ENCODE peak calls at places on chromosomes 6 and 20, in six cellular contexts. One of them, this sample, is unnamed.

GRCh38 chr6:167682125-167682524 is 144.6 kb upstream of the AFDN start:
- DNase-seq in mammary epithelial cell: no peak
- DNase-seq in neural progenitor cell: no peak
- DNase-seq in OCI-LY7: no peak
- DNase-seq in PC-3: no peak
- DNase-seq in mesenchymal stem cell: no peak
- DNase-seq in this sample: no peak

GRCh38 chr6:9095671-9096260 is 660.4 kb upstream of the SLC35B3 start:
- DNase-seq in mammary epithelial cell: no peak
- DNase-seq in neural progenitor cell: peak
- DNase-seq in OCI-LY7: no peak
- DNase-seq in PC-3: no peak
- DNase-seq in mesenchymal stem cell: no peak
- DNase-seq in this sample: no peak

GRCh38 chr6:116210750-116211425 is 43.0 kb downstream of the TSPYL4 start:
- DNase-seq in mammary epithelial cell: peak
- DNase-seq in neural progenitor cell: no peak
- DNase-seq in OCI-LY7: no peak
- DNase-seq in PC-3: peak
- DNase-seq in mesenchymal stem cell: no peak
- DNase-seq in this sample: no peak

GRCh38 chr6:107658920-107659879 is 164.9 kb downstream of the SCML4 start:
- DNase-seq in mammary epithelial cell: no peak
- DNase-seq in neural progenitor cell: no peak
- DNase-seq in OCI-LY7: peak
- DNase-seq in PC-3: peak
- DNase-seq in mesenchymal stem cell: peak
- DNase-seq in this sample: no peak

GRCh38 chr6:161411265-161411944 is 137.5 kb upstream of the AGPAT4 start:
- DNase-seq in mammary epithelial cell: peak
- DNase-seq in neural progenitor cell: no peak
- DNase-seq in OCI-LY7: no peak
- DNase-seq in PC-3: peak
- DNase-seq in mesenchymal stem cell: no peak
- DNase-seq in this sample: no peak

GRCh38 chr6:160767019-160767646 is 65.1 kb downstream of the PLG start:
- DNase-seq in mammary epithelial cell: peak
- DNase-seq in neural progenitor cell: peak
- DNase-seq in OCI-LY7: peak
- DNase-seq in PC-3: peak
- DNase-seq in mesenchymal stem cell: peak
- DNase-seq in this sample: peak

GRCh38 chr20:20824924-20825584 is 112.6 kb upstream of the RALGAPA2 start:
- DNase-seq in mammary epithelial cell: no peak
- DNase-seq in neural progenitor cell: peak
- DNase-seq in OCI-LY7: peak
- DNase-seq in PC-3: peak
- DNase-seq in mesenchymal stem cell: no peak
- DNase-seq in this sample: peak

GRCh38 chr6:34656378-34657036 is 40.1 kb downstream of the ILRUN start:
- DNase-seq in mammary epithelial cell: peak
- DNase-seq in neural progenitor cell: no peak
- DNase-seq in OCI-LY7: peak
- DNase-seq in PC-3: peak
- DNase-seq in mesenchymal stem cell: peak
- DNase-seq in this sample: peak

GRCh38 chr20:57708694-57709673 is 831 bp downstream of the PMEPA1 start:
- DNase-seq in mammary epithelial cell: no peak
- DNase-seq in neural progenitor cell: peak
- DNase-seq in OCI-LY7: no peak
- DNase-seq in PC-3: no peak
- DNase-seq in mesenchymal stem cell: peak
- DNase-seq in this sample: peak

GRCh38 chr6:36252005-36252404 is 17.9 kb upstream of the PNPLA1 start:
- DNase-seq in mammary epithelial cell: no peak
- DNase-seq in neural progenitor cell: no peak
- DNase-seq in OCI-LY7: no peak
- DNase-seq in PC-3: no peak
- DNase-seq in mesenchymal stem cell: no peak
- DNase-seq in this sample: no peak

GRCh38 chr20:53547664-53548239 is 45.9 kb downstream of the ZNF217 start:
- DNase-seq in mammary epithelial cell: peak
- DNase-seq in neural progenitor cell: peak
- DNase-seq in OCI-LY7: peak
- DNase-seq in PC-3: peak
- DNase-seq in mesenchymal stem cell: peak
- DNase-seq in this sample: peak

GRCh38 chr6:37456816-37457560 is 24.0 kb downstream of the CMTR1 start:
- DNase-seq in mammary epithelial cell: no peak
- DNase-seq in neural progenitor cell: no peak
- DNase-seq in OCI-LY7: no peak
- DNase-seq in PC-3: peak
- DNase-seq in mesenchymal stem cell: no peak
- DNase-seq in this sample: no peak

GRCh38 chr20:13296070-13296469 is 75.0 kb downstream of the ISM1 start:
- DNase-seq in mammary epithelial cell: no peak
- DNase-seq in neural progenitor cell: no peak
- DNase-seq in OCI-LY7: no peak
- DNase-seq in PC-3: no peak
- DNase-seq in mesenchymal stem cell: no peak
- DNase-seq in this sample: no peak

GRCh38 chr20:34095825-34096224 is 16.2 kb downstream of the EIF2S2 start:
- DNase-seq in mammary epithelial cell: no peak
- DNase-seq in neural progenitor cell: no peak
- DNase-seq in OCI-LY7: no peak
- DNase-seq in PC-3: no peak
- DNase-seq in mesenchymal stem cell: no peak
- DNase-seq in this sample: no peak

GRCh38 chr6:33828452-33828763 is 24.6 kb upstream of the MLN start:
- DNase-seq in mammary epithelial cell: no peak
- DNase-seq in neural progenitor cell: no peak
- DNase-seq in OCI-LY7: no peak
- DNase-seq in PC-3: no peak
- DNase-seq in mesenchymal stem cell: no peak
- DNase-seq in this sample: no peak

GRCh38 chr20:33914871-33915270 is 78.8 kb upstream of the RALY start:
- DNase-seq in mammary epithelial cell: peak
- DNase-seq in neural progenitor cell: no peak
- DNase-seq in OCI-LY7: peak
- DNase-seq in PC-3: peak
- DNase-seq in mesenchymal stem cell: no peak
- DNase-seq in this sample: peak

GRCh38 chr6:97594834-97595233 is 311.8 kb upstream of the MMS22L start:
- DNase-seq in mammary epithelial cell: no peak
- DNase-seq in neural progenitor cell: no peak
- DNase-seq in OCI-LY7: no peak
- DNase-seq in PC-3: peak
- DNase-seq in mesenchymal stem cell: peak
- DNase-seq in this sample: no peak

GRCh38 chr6:114997813-114998292 is 655.0 kb upstream of the HS3ST5 start:
- DNase-seq in mammary epithelial cell: peak
- DNase-seq in neural progenitor cell: no peak
- DNase-seq in OCI-LY7: no peak
- DNase-seq in PC-3: peak
- DNase-seq in mesenchymal stem cell: peak
- DNase-seq in this sample: no peak

GRCh38 chr20:1308702-1309095 is 20.2 kb downstream of the SDCBP2 start:
- DNase-seq in mammary epithelial cell: no peak
- DNase-seq in neural progenitor cell: no peak
- DNase-seq in OCI-LY7: no peak
- DNase-seq in PC-3: no peak
- DNase-seq in mesenchymal stem cell: no peak
- DNase-seq in this sample: no peak

GRCh38 chr6:113182370-113183141 is 674.6 kb upstream of the MARCKS start:
- DNase-seq in mammary epithelial cell: peak
- DNase-seq in neural progenitor cell: no peak
- DNase-seq in OCI-LY7: no peak
- DNase-seq in PC-3: peak
- DNase-seq in mesenchymal stem cell: peak
- DNase-seq in this sample: peak

GRCh38 chr6:70210462-70210861 is 92.4 kb downstream of the COL9A1 start:
- DNase-seq in mammary epithelial cell: no peak
- DNase-seq in neural progenitor cell: no peak
- DNase-seq in OCI-LY7: peak
- DNase-seq in PC-3: peak
- DNase-seq in mesenchymal stem cell: peak
- DNase-seq in this sample: no peak

GRCh38 chr6:169618526-169619490 is 83.0 kb downstream of the WDR27 start:
- DNase-seq in mammary epithelial cell: peak
- DNase-seq in neural progenitor cell: no peak
- DNase-seq in OCI-LY7: no peak
- DNase-seq in PC-3: peak
- DNase-seq in mesenchymal stem cell: peak
- DNase-seq in this sample: no peak

GRCh38 chr6:35494161-35494563 is 2.7 kb downstream of the TEAD3 start:
- DNase-seq in mammary epithelial cell: no peak
- DNase-seq in neural progenitor cell: peak
- DNase-seq in OCI-LY7: no peak
- DNase-seq in PC-3: no peak
- DNase-seq in mesenchymal stem cell: peak
- DNase-seq in this sample: peak

GRCh38 chr20:50460608-50461268 is 49.4 kb upstream of the PTPN1 start:
- DNase-seq in mammary epithelial cell: peak
- DNase-seq in neural progenitor cell: peak
- DNase-seq in OCI-LY7: peak
- DNase-seq in PC-3: peak
- DNase-seq in mesenchymal stem cell: peak
- DNase-seq in this sample: peak

GRCh38 chr20:22371843-22372242 is 212.5 kb downstream of the FOXA2 start:
- DNase-seq in mammary epithelial cell: no peak
- DNase-seq in neural progenitor cell: no peak
- DNase-seq in OCI-LY7: peak
- DNase-seq in PC-3: no peak
- DNase-seq in mesenchymal stem cell: no peak
- DNase-seq in this sample: no peak

GRCh38 chr20:62952373-62953166 is at the start of gene SLC17A9:
- DNase-seq in mammary epithelial cell: no peak
- DNase-seq in neural progenitor cell: peak
- DNase-seq in OCI-LY7: no peak
- DNase-seq in PC-3: no peak
- DNase-seq in mesenchymal stem cell: peak
- DNase-seq in this sample: peak

GRCh38 chr6:150207931-150208570 is 65.2 kb downstream of the PPP1R14C start:
- DNase-seq in mammary epithelial cell: peak
- DNase-seq in neural progenitor cell: no peak
- DNase-seq in OCI-LY7: no peak
- DNase-seq in PC-3: no peak
- DNase-seq in mesenchymal stem cell: peak
- DNase-seq in this sample: no peak

GRCh38 chr6:4883298-4883697 is 107.1 kb downstream of the CDYL start:
- DNase-seq in mammary epithelial cell: no peak
- DNase-seq in neural progenitor cell: no peak
- DNase-seq in OCI-LY7: no peak
- DNase-seq in PC-3: no peak
- DNase-seq in mesenchymal stem cell: no peak
- DNase-seq in this sample: no peak

GRCh38 chr6:15026832-15027231 is 219.0 kb upstream of the JARID2 start:
- DNase-seq in mammary epithelial cell: peak
- DNase-seq in neural progenitor cell: no peak
- DNase-seq in OCI-LY7: no peak
- DNase-seq in PC-3: peak
- DNase-seq in mesenchymal stem cell: peak
- DNase-seq in this sample: no peak

GRCh38 chr6:10722820-10723651 is at the start of gene TMEM14C:
- DNase-seq in mammary epithelial cell: peak
- DNase-seq in neural progenitor cell: peak
- DNase-seq in OCI-LY7: peak
- DNase-seq in PC-3: peak
- DNase-seq in mesenchymal stem cell: peak
- DNase-seq in this sample: peak
- H3K4me2 ChIP-seq in mammary epithelial cell: peak
- H3K4me2 ChIP-seq in neural progenitor cell: peak
- H3K4me2 ChIP-seq in OCI-LY7: peak
- H3K4me2 ChIP-seq in PC-3: peak
- H3K4me2 ChIP-seq in mesenchymal stem cell: peak
- H3K4me2 ChIP-seq in this sample: peak

GRCh38 chr6:56176741-56177140 is 70.6 kb downstream of the COL21A1 start:
- DNase-seq in mammary epithelial cell: no peak
- DNase-seq in neural progenitor cell: no peak
- DNase-seq in OCI-LY7: no peak
- DNase-seq in PC-3: no peak
- DNase-seq in mesenchymal stem cell: no peak
- DNase-seq in this sample: no peak
- H3K27ac ChIP-seq in mammary epithelial cell: no peak
- H3K27ac ChIP-seq in neural progenitor cell: no peak
- H3K27ac ChIP-seq in OCI-LY7: no peak
- H3K27ac ChIP-seq in PC-3: no peak
- H3K27ac ChIP-seq in mesenchymal stem cell: no peak
- H3K27ac ChIP-seq in this sample: no peak

GRCh38 chr6:102039450-102039849 is 645.9 kb downstream of the GRIK2 start:
- DNase-seq in mammary epithelial cell: no peak
- DNase-seq in neural progenitor cell: no peak
- DNase-seq in OCI-LY7: no peak
- DNase-seq in PC-3: no peak
- DNase-seq in mesenchymal stem cell: no peak
- DNase-seq in this sample: no peak
- H3K4me2 ChIP-seq in mammary epithelial cell: no peak
- H3K4me2 ChIP-seq in neural progenitor cell: no peak
- H3K4me2 ChIP-seq in OCI-LY7: no peak
- H3K4me2 ChIP-seq in PC-3: no peak
- H3K4me2 ChIP-seq in mesenchymal stem cell: no peak
- H3K4me2 ChIP-seq in this sample: no peak

GRCh38 chr20:38057351-38057972 is 23.9 kb downstream of the RPRD1B start:
- DNase-seq in mammary epithelial cell: peak
- DNase-seq in neural progenitor cell: peak
- DNase-seq in OCI-LY7: peak
- DNase-seq in PC-3: peak
- DNase-seq in mesenchymal stem cell: peak
- DNase-seq in this sample: peak

GRCh38 chr20:38059832-38060231 is 26.3 kb downstream of the RPRD1B start:
- DNase-seq in mammary epithelial cell: no peak
- DNase-seq in neural progenitor cell: no peak
- DNase-seq in OCI-LY7: no peak
- DNase-seq in PC-3: peak
- DNase-seq in mesenchymal stem cell: no peak
- DNase-seq in this sample: no peak

GRCh38 chr20:38063911-38064310 is 30.4 kb downstream of the RPRD1B start:
- DNase-seq in mammary epithelial cell: no peak
- DNase-seq in neural progenitor cell: no peak
- DNase-seq in OCI-LY7: no peak
- DNase-seq in PC-3: no peak
- DNase-seq in mesenchymal stem cell: no peak
- DNase-seq in this sample: no peak

GRCh38 chr20:38060536-38060935 is 27.0 kb downstream of the RPRD1B start:
- DNase-seq in mammary epithelial cell: no peak
- DNase-seq in neural progenitor cell: no peak
- DNase-seq in OCI-LY7: no peak
- DNase-seq in PC-3: peak
- DNase-seq in mesenchymal stem cell: peak
- DNase-seq in this sample: no peak

DNA sequence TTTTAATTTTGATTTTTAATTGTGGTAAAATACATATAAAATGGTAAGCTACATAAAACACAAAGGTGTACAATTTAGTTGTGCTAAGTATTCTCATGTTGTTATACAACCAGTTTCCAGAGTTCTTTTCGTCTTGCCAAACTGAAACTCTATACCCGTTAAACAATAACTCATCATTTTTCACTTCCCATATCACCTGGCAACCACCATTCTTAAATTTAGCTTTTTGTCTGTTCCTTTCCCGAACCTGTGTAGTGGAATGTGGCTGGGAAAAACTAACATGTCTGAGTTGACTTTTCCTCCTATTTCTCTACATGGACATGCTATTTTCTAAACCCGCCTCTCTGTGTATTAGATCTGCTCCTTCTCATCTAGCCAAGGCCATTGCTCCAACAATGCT is 27.6 kb downstream of the RPRD1B start:
- DNase-seq in mammary epithelial cell: no peak
- DNase-seq in neural progenitor cell: no peak
- DNase-seq in OCI-LY7: no peak
- DNase-seq in PC-3: peak
- DNase-seq in mesenchymal stem cell: no peak
- DNase-seq in this sample: no peak
- H3K27ac ChIP-seq in mammary epithelial cell: no peak
- H3K27ac ChIP-seq in neural progenitor cell: no peak
- H3K27ac ChIP-seq in OCI-LY7: no peak
- H3K27ac ChIP-seq in PC-3: peak
- H3K27ac ChIP-seq in mesenchymal stem cell: no peak
- H3K27ac ChIP-seq in this sample: no peak